ENCODE peak calls at places on chromosomes 4 and X, in four cellular contexts. M is ELR, E is H7, K is EL. H is an unnamed sample.
A peak's percentile ranks its signal among the peaks of the same experiment; 100 is the strongest.

GRCh38 chr4:150237110-150237852 is 159.0 kb downstream of the DCLK2 start:
- DNase-seq in E (no peak), K (peak; percentile 94), M (peak; percentile 93), H (peak; percentile 93)

GRCh38 chr4:2042207-2042946 is 16.8 kb upstream of the NAT8L start:
- DNase-seq in K (peak; percentile 25), E (peak; percentile 85), M (peak; percentile 35), H (peak; percentile 47)

GRCh38 chr4:78186597-78187543 is 129.7 kb downstream of the FRAS1 start:
- DNase-seq in E (no peak), K (no peak), M (no peak), H (no peak)

GRCh38 chr4:52868138-52868537 is 6.0 kb downstream of the RASL11B start:
- DNase-seq in K (no peak), M (no peak), E (peak; percentile 62), H (no peak)

GRCh38 chrX:54452920-54453319 is 12.7 kb downstream of the TSR2 start:
- DNase-seq in K (peak; percentile 6), M (peak; percentile 57), E (peak; percentile 71), H (peak; percentile 34)

GRCh38 chr4:89482248-89482647 is 174.6 kb upstream of the GPRIN3 start:
- DNase-seq in K (peak; percentile 27), M (peak; percentile 54), E (peak; percentile 54), H (peak; percentile 38)

GRCh38 chr4:119209586-119209985 is 2.9 kb upstream of the USP53 start:
- DNase-seq in M (peak; percentile 24), E (no peak), K (no peak), H (no peak)

GRCh38 chr4:10013722-10014121 is 7.6 kb downstream of the SLC2A9 start:
- DNase-seq in E (peak; percentile 80), K (peak; percentile 25), M (peak; percentile 19), H (peak; percentile 48)

GRCh38 chrX:136162827-136163427 is 15.6 kb downstream of the FHL1 start:
- DNase-seq in E (peak; percentile 28), M (peak; percentile 66), K (peak; percentile 60), H (peak; percentile 74)

GRCh38 chr4:47716017-47716416 is 121.8 kb downstream of the CORIN start:
- DNase-seq in K (no peak), M (no peak), E (no peak), H (peak; percentile 11)

GRCh38 chr4:170087163-170087700 is 2.5 kb downstream of the AADAT start:
- DNase-seq in M (no peak), K (no peak), E (no peak), H (no peak)

GRCh38 chr4:73891326-73891725 is 22.1 kb downstream of the CXCL1 start:
- DNase-seq in K (no peak), M (no peak), E (no peak), H (no peak)

GRCh38 chrX:71282514-71283408 is 674 bp upstream of the NONO start:
- DNase-seq in E (peak; percentile 26), M (peak; percentile 51), K (no peak), H (no peak)

GRCh38 chrX:68699960-68700746 is 52.7 kb downstream of the STARD8 start:
- DNase-seq in M (peak; percentile 83), K (peak; percentile 78), E (no peak), H (peak; percentile 38)

GRCh38 chrX:48487362-48487785 is 11.4 kb downstream of the FTSJ1 start:
- DNase-seq in K (peak; percentile 93), E (no peak), M (peak; percentile 95), H (peak; percentile 77)

GRCh38 chr4:104906274-104906673 is 240.4 kb upstream of the TET2 start:
- DNase-seq in M (no peak), K (no peak), E (no peak), H (no peak)